ENCODE peak calls at places on chromosomes 11 and 22, in nine cellular contexts. G is PC-9, A is GM23338, M is ovary, O is heart right ventricle, Q is mammary epithelial cell, I is mesenchymal stem cell, P is transverse colon, W is HCT116. C is an unnamed sample. For H3K27me3 and H3K4me1, the result is how much of the 10 kb centered on the place peaks cover.

GRCh38 chr11:66957971-66958231 is 282 bp downstream of the PC start:
- DNase-seq in W (no peak), Q (no peak), I (no peak), O (no peak), G (no peak), P (no peak), M (no peak), A (peak), C (no peak)

GRCh38 chr11:117625237-117625636 is 171.8 kb downstream of the DSCAML1 start:
- DNase-seq in O (no peak), Q (no peak), P (no peak), W (no peak), G (no peak), M (no peak), A (no peak), I (no peak), C (no peak)

GRCh38 chr22:47374273-47374771 is 611.9 kb downstream of the TBC1D22A start:
- DNase-seq in G (no peak), M (peak), O (no peak), A (no peak), I (no peak), P (no peak), Q (no peak), W (no peak), C (no peak)

GRCh38 chr11:128299132-128299726 is 288.1 kb downstream of the ETS1 start:
- DNase-seq in P (no peak), W (no peak), G (no peak), M (no peak), O (no peak), A (no peak), I (peak), Q (no peak), C (peak)

GRCh38 chr11:121426476-121427454 is 25.3 kb upstream of the SORL1 start:
- DNase-seq in P (peak), O (peak), Q (no peak), W (peak), G (no peak), A (peak), M (peak), I (no peak), C (no peak)

GRCh38 chr22:46546466-46547178 is 9.2 kb upstream of the CELSR1 start:
- DNase-seq in O (peak), A (no peak), G (peak), Q (peak), W (no peak), M (no peak), P (no peak), I (peak), C (peak)

GRCh38 chr11:67022961-67023956 is at the start of gene SYT12:
- DNase-seq in G (no peak), O (no peak), I (no peak), A (peak), W (no peak), M (no peak), P (no peak), Q (no peak), C (peak)

GRCh38 chr11:78800756-78801155 is 226.1 kb upstream of the NARS2 start:
- DNase-seq in O (no peak), Q (no peak), W (no peak), P (no peak), G (no peak), I (no peak), M (no peak), A (no peak), C (no peak)

GRCh38 chr11:118211006-118211405 is 13.8 kb downstream of the JAML start:
- DNase-seq in G (no peak), I (no peak), M (no peak), P (no peak), W (no peak), O (peak), A (peak), Q (peak), C (peak)

GRCh38 chr11:114239632-114240224 is 56.5 kb upstream of the NNMT start:
- DNase-seq in Q (no peak), O (no peak), I (no peak), G (no peak), P (no peak), M (no peak), W (no peak), A (no peak), C (no peak)

GRCh38 chr11:84465040-84465439 is 1162.1 kb downstream of the DLG2 start:
- DNase-seq in M (no peak), G (no peak), I (no peak), P (no peak), Q (no peak), W (no peak), A (no peak), O (no peak), C (no peak)

GRCh38 chr22:49239264-49240015 is 588.2 kb downstream of the BRD1 start:
- DNase-seq in M (peak), G (no peak), W (no peak), A (no peak), Q (no peak), O (no peak), I (no peak), P (no peak), C (no peak)

GRCh38 chr11:32575070-32575469 is 8.6 kb upstream of the EIF3M start:
- DNase-seq in G (no peak), Q (no peak), I (no peak), W (no peak), M (no peak), A (no peak), O (no peak), P (no peak), C (no peak)

GRCh38 chr11:7227724-7228123 is 24.0 kb upstream of the SYT9 start:
- DNase-seq in Q (no peak), I (no peak), G (no peak), W (no peak), A (no peak), O (no peak), P (no peak), M (no peak), C (no peak)

GRCh38 chr11:8083871-8084281 is 2.9 kb downstream of the TUB start:
- DNase-seq in G (no peak), O (no peak), M (no peak), Q (no peak), P (no peak), I (no peak), A (peak), W (no peak), C (no peak)

GRCh38 chr11:114171257-114172054 is 111.9 kb downstream of the ZBTB16 start:
- DNase-seq in A (no peak), I (peak), M (peak), G (no peak), P (peak), O (peak), W (no peak), Q (no peak), C (no peak)

GRCh38 chr11:63682045-63682915 is 980 bp downstream of the RTN3 start:
- DNase-seq in Q (peak), W (no peak), I (peak), A (peak), O (peak), G (no peak), P (peak), M (no peak), C (peak)

GRCh38 chr11:57121996-57122395 is 59.8 kb upstream of the LRRC55 start:
- DNase-seq in M (no peak), W (no peak), O (no peak), I (no peak), Q (no peak), G (peak), A (no peak), P (no peak), C (no peak)

DNA sequence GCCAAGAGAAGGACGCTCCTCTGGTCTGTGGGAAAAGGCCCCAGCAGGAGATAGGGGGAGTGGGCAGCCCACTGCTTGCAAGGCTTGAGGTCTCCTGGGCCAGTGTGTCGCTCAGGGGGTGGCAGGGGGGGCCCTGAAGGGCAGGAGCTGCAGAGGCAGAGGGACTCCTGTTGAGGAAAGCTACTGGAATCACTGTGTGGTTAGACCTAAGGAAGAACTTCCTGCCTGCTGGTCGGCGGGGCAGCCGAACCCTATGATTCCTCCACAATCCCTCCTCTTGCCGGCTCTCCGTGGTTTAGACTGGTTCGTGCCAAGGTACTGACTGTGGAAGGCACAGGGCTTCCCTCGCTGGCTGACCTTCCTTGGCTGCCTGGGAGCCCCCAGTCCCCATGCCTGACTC is 6.2 kb downstream of the GP1BB start:
- DNase-seq in M (no peak), I (no peak), Q (no peak), G (no peak), A (no peak), O (no peak), W (no peak), P (no peak), C (no peak)
- H3K27me3 ChIP-seq in M (under half), I (under half), Q (under half), G (under half), A (under half), O (under half), W (under half), P (under half), C (under half)

GRCh38 chr22:26673485-26673884 is 16.1 kb downstream of the MIAT start:
- DNase-seq in O (no peak), Q (peak), W (no peak), I (peak), G (peak), M (no peak), P (peak), A (no peak), C (peak)
- H3K4me1 ChIP-seq in O (under half), Q (under half), W (under half), I (under half), G (under half), M (under half), P (under half), A (under half), C (under half)

DNA sequence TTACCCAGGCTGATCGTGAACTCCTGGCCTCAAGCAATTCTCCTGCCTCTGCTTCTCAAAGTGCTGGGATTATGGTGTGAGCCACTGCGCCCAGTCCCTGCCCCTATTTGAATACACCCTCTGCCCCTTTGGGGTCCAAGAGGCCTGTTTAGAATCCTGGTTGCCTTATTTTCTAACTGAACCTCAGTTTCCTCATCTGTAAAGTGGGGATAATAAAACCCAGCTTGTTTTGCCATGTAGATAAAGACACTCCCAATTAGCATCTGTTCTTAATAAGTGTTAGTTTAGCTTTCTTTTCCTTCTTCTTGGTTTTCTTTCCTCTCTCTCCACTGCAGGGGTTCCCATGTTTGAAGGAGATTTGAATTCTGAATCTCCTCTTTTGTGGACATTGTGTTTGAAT is 4.8 kb downstream of the MIAT start:
- DNase-seq in A (no peak), P (no peak), M (no peak), W (no peak), Q (no peak), I (no peak), O (no peak), G (no peak), C (no peak)
- H3K27me3 ChIP-seq in A (under half), P (under half), M (under half), W (under half), Q (under half), I (under half), O (half or more), G (under half), C (under half)

GRCh38 chr11:61082931-61083531 is 19.3 kb upstream of the CD5 start:
- DNase-seq in Q (no peak), O (no peak), P (no peak), M (no peak), G (no peak), A (no peak), W (no peak), I (no peak), C (no peak)

GRCh38 chr11:61079416-61080150 is 22.7 kb upstream of the CD5 start:
- DNase-seq in M (no peak), P (no peak), O (no peak), A (no peak), Q (no peak), G (no peak), W (no peak), I (no peak), C (no peak)

GRCh38 chr11:61080986-61081590 is 21.2 kb upstream of the CD5 start:
- DNase-seq in P (no peak), G (no peak), M (no peak), Q (no peak), W (no peak), I (no peak), A (no peak), O (no peak), C (no peak)

GRCh38 chr11:61082161-61082870 is 20.0 kb upstream of the CD5 start:
- DNase-seq in I (no peak), Q (no peak), M (no peak), G (no peak), W (no peak), A (no peak), P (no peak), O (no peak), C (no peak)

DNA sequence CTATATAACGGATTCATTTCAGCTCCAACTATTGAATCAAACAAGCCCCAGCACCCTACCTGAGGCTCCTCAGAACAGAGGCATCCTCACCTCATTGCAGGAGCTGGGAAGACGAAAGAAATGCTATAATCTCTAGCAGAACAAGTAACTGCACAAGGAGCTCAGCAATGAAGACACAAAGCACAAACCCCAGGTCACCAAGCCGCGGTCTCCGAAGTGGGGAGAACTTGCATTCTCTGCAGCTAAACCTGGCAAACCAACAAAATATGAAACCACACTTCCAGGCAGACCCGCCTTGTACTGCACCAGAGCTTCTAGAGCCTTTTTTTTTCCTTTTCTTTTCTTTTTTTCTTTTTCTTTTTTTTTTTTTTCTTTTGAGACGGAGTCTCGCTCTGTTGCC is 21.8 kb upstream of the CD5 start:
- DNase-seq in A (no peak), W (no peak), M (no peak), Q (no peak), I (no peak), O (no peak), P (no peak), G (no peak), C (no peak)
- H3K4me1 ChIP-seq in A (under half), W (under half), M (under half), Q (under half), I (under half), O (under half), P (under half), G (under half), C (under half)

GRCh38 chr22:44672632-44673031 is 29.4 kb upstream of the PRR5 start:
- DNase-seq in M (no peak), P (no peak), W (no peak), Q (no peak), G (no peak), I (no peak), O (no peak), A (no peak), C (no peak)
- H3K27me3 ChIP-seq in M (under half), P (under half), W (under half), Q (under half), G (under half), I (under half), O (under half), A (under half), C (under half)

C was measured in adipocyte.